ENCODE peak calls at places on chromosomes 16 and 17, in five cellular contexts. One of them, this sample, is unnamed.

GRCh38 chr17:17186051-17186450 is 20.1 kb downstream of the PLD6 start:
- DNase-seq in heart right ventricle: no peak
- DNase-seq in left cardiac atrium: peak
- DNase-seq in activated naive CD4-positive, alpha-beta T cell treated with Interleukin-2 at 50 U/mL for 16 hours: peak
- DNase-seq in Jurkat, Clone E6-1: no peak
- DNase-seq in this sample: no peak

GRCh38 chr17:8832711-8833352 is 33.7 kb upstream of the MFSD6L start:
- DNase-seq in heart right ventricle: peak
- DNase-seq in left cardiac atrium: no peak
- DNase-seq in activated naive CD4-positive, alpha-beta T cell treated with Interleukin-2 at 50 U/mL for 16 hours: peak
- DNase-seq in Jurkat, Clone E6-1: no peak
- DNase-seq in this sample: no peak

GRCh38 chr17:19386276-19386863 is 620 bp downstream of the MFAP4 start:
- DNase-seq in heart right ventricle: peak
- DNase-seq in left cardiac atrium: peak
- DNase-seq in activated naive CD4-positive, alpha-beta T cell treated with Interleukin-2 at 50 U/mL for 16 hours: no peak
- DNase-seq in Jurkat, Clone E6-1: no peak
- DNase-seq in this sample: peak

GRCh38 chr16:57385083-57385482 is 12.8 kb downstream of the CX3CL1 start:
- DNase-seq in heart right ventricle: no peak
- DNase-seq in left cardiac atrium: no peak
- DNase-seq in activated naive CD4-positive, alpha-beta T cell treated with Interleukin-2 at 50 U/mL for 16 hours: no peak
- DNase-seq in Jurkat, Clone E6-1: no peak
- DNase-seq in this sample: no peak

GRCh38 chr16:11139624-11140375 is 116.2 kb downstream of the SOCS1 start:
- DNase-seq in heart right ventricle: no peak
- DNase-seq in left cardiac atrium: no peak
- DNase-seq in activated naive CD4-positive, alpha-beta T cell treated with Interleukin-2 at 50 U/mL for 16 hours: peak
- DNase-seq in Jurkat, Clone E6-1: peak
- DNase-seq in this sample: no peak

GRCh38 chr17:45645330-45645729 is 138.8 kb upstream of the CRHR1 start:
- DNase-seq in heart right ventricle: no peak
- DNase-seq in left cardiac atrium: no peak
- DNase-seq in activated naive CD4-positive, alpha-beta T cell treated with Interleukin-2 at 50 U/mL for 16 hours: no peak
- DNase-seq in Jurkat, Clone E6-1: no peak
- DNase-seq in this sample: no peak

GRCh38 chr16:3022208-3022696 is 1.5 kb downstream of the HCFC1R1 start:
- DNase-seq in heart right ventricle: peak
- DNase-seq in left cardiac atrium: peak
- DNase-seq in activated naive CD4-positive, alpha-beta T cell treated with Interleukin-2 at 50 U/mL for 16 hours: peak
- DNase-seq in Jurkat, Clone E6-1: no peak
- DNase-seq in this sample: peak

GRCh38 chr17:38415250-38416194 is 12.7 kb upstream of the ARHGAP23 start:
- DNase-seq in heart right ventricle: no peak
- DNase-seq in left cardiac atrium: no peak
- DNase-seq in activated naive CD4-positive, alpha-beta T cell treated with Interleukin-2 at 50 U/mL for 16 hours: peak
- DNase-seq in Jurkat, Clone E6-1: peak
- DNase-seq in this sample: peak

GRCh38 chr16:77758046-77758445 is 30.3 kb upstream of the VAT1L start:
- DNase-seq in heart right ventricle: no peak
- DNase-seq in left cardiac atrium: no peak
- DNase-seq in activated naive CD4-positive, alpha-beta T cell treated with Interleukin-2 at 50 U/mL for 16 hours: no peak
- DNase-seq in Jurkat, Clone E6-1: no peak
- DNase-seq in this sample: no peak

GRCh38 chr17:35046740-35047283 is 16.7 kb downstream of the RFFL start:
- DNase-seq in heart right ventricle: no peak
- DNase-seq in left cardiac atrium: no peak
- DNase-seq in activated naive CD4-positive, alpha-beta T cell treated with Interleukin-2 at 50 U/mL for 16 hours: peak
- DNase-seq in Jurkat, Clone E6-1: no peak
- DNase-seq in this sample: peak

GRCh38 chr17:5364156-5364555 is 55.3 kb downstream of the NUP88 start:
- DNase-seq in heart right ventricle: no peak
- DNase-seq in left cardiac atrium: no peak
- DNase-seq in activated naive CD4-positive, alpha-beta T cell treated with Interleukin-2 at 50 U/mL for 16 hours: no peak
- DNase-seq in Jurkat, Clone E6-1: no peak
- DNase-seq in this sample: peak

GRCh38 chr17:20009052-20009301 is 182 bp upstream of the SPECC1 start:
- DNase-seq in heart right ventricle: no peak
- DNase-seq in left cardiac atrium: no peak
- DNase-seq in activated naive CD4-positive, alpha-beta T cell treated with Interleukin-2 at 50 U/mL for 16 hours: no peak
- DNase-seq in Jurkat, Clone E6-1: no peak
- DNase-seq in this sample: no peak

GRCh38 chr17:82118178-82118814 is 20.3 kb upstream of the FASN start:
- DNase-seq in heart right ventricle: no peak
- DNase-seq in left cardiac atrium: no peak
- DNase-seq in activated naive CD4-positive, alpha-beta T cell treated with Interleukin-2 at 50 U/mL for 16 hours: no peak
- DNase-seq in Jurkat, Clone E6-1: no peak
- DNase-seq in this sample: no peak

GRCh38 chr17:35660902-35661301 is 70.5 kb upstream of the RASL10B start:
- DNase-seq in heart right ventricle: no peak
- DNase-seq in left cardiac atrium: no peak
- DNase-seq in activated naive CD4-positive, alpha-beta T cell treated with Interleukin-2 at 50 U/mL for 16 hours: no peak
- DNase-seq in Jurkat, Clone E6-1: no peak
- DNase-seq in this sample: no peak

GRCh38 chr17:1865252-1866037 is 35.6 kb downstream of the RPA1 start:
- DNase-seq in heart right ventricle: no peak
- DNase-seq in left cardiac atrium: no peak
- DNase-seq in activated naive CD4-positive, alpha-beta T cell treated with Interleukin-2 at 50 U/mL for 16 hours: peak
- DNase-seq in Jurkat, Clone E6-1: no peak
- DNase-seq in this sample: peak

GRCh38 chr16:49472598-49472997 is 99.0 kb downstream of the C16orf78 start:
- DNase-seq in heart right ventricle: no peak
- DNase-seq in left cardiac atrium: no peak
- DNase-seq in activated naive CD4-positive, alpha-beta T cell treated with Interleukin-2 at 50 U/mL for 16 hours: no peak
- DNase-seq in Jurkat, Clone E6-1: no peak
- DNase-seq in this sample: no peak

GRCh38 chr17:82302498-82302963 is 14.9 kb downstream of the CD7 start:
- DNase-seq in heart right ventricle: no peak
- DNase-seq in left cardiac atrium: no peak
- DNase-seq in activated naive CD4-positive, alpha-beta T cell treated with Interleukin-2 at 50 U/mL for 16 hours: no peak
- DNase-seq in Jurkat, Clone E6-1: no peak
- DNase-seq in this sample: no peak

GRCh38 chr16:88977028-88977844 is at the start of gene CBFA2T3:
- DNase-seq in heart right ventricle: peak
- DNase-seq in left cardiac atrium: peak
- DNase-seq in activated naive CD4-positive, alpha-beta T cell treated with Interleukin-2 at 50 U/mL for 16 hours: no peak
- DNase-seq in Jurkat, Clone E6-1: no peak
- DNase-seq in this sample: peak

GRCh38 chr16:24721830-24722238 is 7.6 kb upstream of the TNRC6A start:
- DNase-seq in heart right ventricle: no peak
- DNase-seq in left cardiac atrium: no peak
- DNase-seq in activated naive CD4-positive, alpha-beta T cell treated with Interleukin-2 at 50 U/mL for 16 hours: peak
- DNase-seq in Jurkat, Clone E6-1: no peak
- DNase-seq in this sample: no peak

GRCh38 chr16:81707411-81708321 is 71.4 kb upstream of the PLCG2 start:
- DNase-seq in heart right ventricle: no peak
- DNase-seq in left cardiac atrium: no peak
- DNase-seq in activated naive CD4-positive, alpha-beta T cell treated with Interleukin-2 at 50 U/mL for 16 hours: no peak
- DNase-seq in Jurkat, Clone E6-1: no peak
- DNase-seq in this sample: peak

GRCh38 chr16:3465911-3466584 is 22.6 kb downstream of the NAA60 start:
- DNase-seq in heart right ventricle: no peak
- DNase-seq in left cardiac atrium: no peak
- DNase-seq in activated naive CD4-positive, alpha-beta T cell treated with Interleukin-2 at 50 U/mL for 16 hours: no peak
- DNase-seq in Jurkat, Clone E6-1: no peak
- DNase-seq in this sample: no peak

GRCh38 chr17:3026125-3026855 is 37.1 kb downstream of the OR1D5 start:
- DNase-seq in heart right ventricle: no peak
- DNase-seq in left cardiac atrium: no peak
- DNase-seq in activated naive CD4-positive, alpha-beta T cell treated with Interleukin-2 at 50 U/mL for 16 hours: no peak
- DNase-seq in Jurkat, Clone E6-1: no peak
- DNase-seq in this sample: no peak

GRCh38 chr17:58641937-58642336 is 49.9 kb downstream of the TEX14 start:
- DNase-seq in heart right ventricle: no peak
- DNase-seq in left cardiac atrium: no peak
- DNase-seq in activated naive CD4-positive, alpha-beta T cell treated with Interleukin-2 at 50 U/mL for 16 hours: no peak
- DNase-seq in Jurkat, Clone E6-1: no peak
- DNase-seq in this sample: no peak

GRCh38 chr16:63998-64913 is 8.2 kb downstream of the RHBDF1 start:
- DNase-seq in heart right ventricle: no peak
- DNase-seq in left cardiac atrium: peak
- DNase-seq in activated naive CD4-positive, alpha-beta T cell treated with Interleukin-2 at 50 U/mL for 16 hours: no peak
- DNase-seq in Jurkat, Clone E6-1: no peak
- DNase-seq in this sample: no peak

GRCh38 chr16:78206623-78207223 is 107.3 kb downstream of the WWOX start:
- DNase-seq in heart right ventricle: no peak
- DNase-seq in left cardiac atrium: no peak
- DNase-seq in activated naive CD4-positive, alpha-beta T cell treated with Interleukin-2 at 50 U/mL for 16 hours: no peak
- DNase-seq in Jurkat, Clone E6-1: no peak
- DNase-seq in this sample: no peak

GRCh38 chr16:19876501-19877059 is 8.1 kb downstream of the GPRC5B start:
- DNase-seq in heart right ventricle: no peak
- DNase-seq in left cardiac atrium: peak
- DNase-seq in activated naive CD4-positive, alpha-beta T cell treated with Interleukin-2 at 50 U/mL for 16 hours: no peak
- DNase-seq in Jurkat, Clone E6-1: no peak
- DNase-seq in this sample: no peak

GRCh38 chr17:5203908-5204294 is 12.2 kb upstream of the ZNF594 start:
- DNase-seq in heart right ventricle: no peak
- DNase-seq in left cardiac atrium: no peak
- DNase-seq in activated naive CD4-positive, alpha-beta T cell treated with Interleukin-2 at 50 U/mL for 16 hours: no peak
- DNase-seq in Jurkat, Clone E6-1: no peak
- DNase-seq in this sample: peak

GRCh38 chr17:37177234-37177633 is 198.6 kb upstream of the C17orf78 start:
- DNase-seq in heart right ventricle: no peak
- DNase-seq in left cardiac atrium: no peak
- DNase-seq in activated naive CD4-positive, alpha-beta T cell treated with Interleukin-2 at 50 U/mL for 16 hours: no peak
- DNase-seq in Jurkat, Clone E6-1: no peak
- DNase-seq in this sample: no peak

GRCh38 chr17:75980188-75981018 is 1.4 kb downstream of the TEN1 start:
- DNase-seq in heart right ventricle: no peak
- DNase-seq in left cardiac atrium: no peak
- DNase-seq in activated naive CD4-positive, alpha-beta T cell treated with Interleukin-2 at 50 U/mL for 16 hours: no peak
- DNase-seq in Jurkat, Clone E6-1: no peak
- DNase-seq in this sample: no peak

GRCh38 chr17:1977583-1978395 is 47.3 kb downstream of the RTN4RL1 start:
- DNase-seq in heart right ventricle: no peak
- DNase-seq in left cardiac atrium: peak
- DNase-seq in activated naive CD4-positive, alpha-beta T cell treated with Interleukin-2 at 50 U/mL for 16 hours: no peak
- DNase-seq in Jurkat, Clone E6-1: no peak
- DNase-seq in this sample: no peak

GRCh38 chr17:3012926-3013581 is 50.4 kb downstream of the OR1D5 start:
- DNase-seq in heart right ventricle: peak
- DNase-seq in left cardiac atrium: peak
- DNase-seq in activated naive CD4-positive, alpha-beta T cell treated with Interleukin-2 at 50 U/mL for 16 hours: peak
- DNase-seq in Jurkat, Clone E6-1: peak
- DNase-seq in this sample: peak

GRCh38 chr17:29929544-29930398 is at the start of gene SSH2:
- DNase-seq in heart right ventricle: peak
- DNase-seq in left cardiac atrium: peak
- DNase-seq in activated naive CD4-positive, alpha-beta T cell treated with Interleukin-2 at 50 U/mL for 16 hours: peak
- DNase-seq in Jurkat, Clone E6-1: peak
- DNase-seq in this sample: peak

GRCh38 chr16:53743149-53743566 is 39.2 kb downstream of the FTO start:
- DNase-seq in heart right ventricle: no peak
- DNase-seq in left cardiac atrium: no peak
- DNase-seq in activated naive CD4-positive, alpha-beta T cell treated with Interleukin-2 at 50 U/mL for 16 hours: peak
- DNase-seq in Jurkat, Clone E6-1: peak
- DNase-seq in this sample: peak

GRCh38 chr17:78417531-78417909 is 39.1 kb downstream of the PGS1 start:
- DNase-seq in heart right ventricle: no peak
- DNase-seq in left cardiac atrium: no peak
- DNase-seq in activated naive CD4-positive, alpha-beta T cell treated with Interleukin-2 at 50 U/mL for 16 hours: no peak
- DNase-seq in Jurkat, Clone E6-1: no peak
- DNase-seq in this sample: no peak

This sample was measured in fibroblast of pulmonary artery.